ENCODE peak calls at places on chromosomes 5 and 9, in five cellular contexts. N, G, U, Z and Q are unnamed samples.
A peak's percentile ranks its signal among the peaks of the same experiment; 100 is the strongest.

GRCh38 chr9:29613773-29614172 is 2040.5 kb upstream of the C9orf72 start:
- DNase-seq in N (no peak), G (no peak), U (no peak), Z (no peak), Q (no peak)

GRCh38 chr9:117101003-117101402 is 313.9 kb downstream of the ASTN2 start:
- DNase-seq in N (no peak), G (no peak), U (no peak), Z (no peak), Q (no peak)

GRCh38 chr5:174755103-174755502 is 30.7 kb downstream of the MSX2 start:
- DNase-seq in N (no peak), G (no peak), U (no peak), Z (no peak), Q (no peak)

GRCh38 chr5:109844148-109844547 is 154.4 kb downstream of the MAN2A1 start:
- DNase-seq in N (no peak), G (no peak), U (no peak), Z (no peak), Q (no peak)

GRCh38 chr9:14895806-14896205 is 14.4 kb downstream of the FREM1 start:
- DNase-seq in N (no peak), G (no peak), U (no peak), Z (no peak), Q (no peak)

GRCh38 chr9:134949681-134950403 is 32.1 kb upstream of the FCN1 start:
- DNase-seq in N (peak; percentile 46), G (no peak), U (no peak), Z (no peak), Q (no peak)

GRCh38 chr5:42268630-42269029 is 154.6 kb upstream of the GHR start:
- DNase-seq in N (no peak), G (no peak), U (no peak), Z (no peak), Q (no peak)

GRCh38 chr9:10649076-10649475 is 36.3 kb upstream of the PTPRD start:
- DNase-seq in N (no peak), G (no peak), U (no peak), Z (no peak), Q (no peak)

GRCh38 chr5:158433634-158434033 is 574.7 kb upstream of the CLINT1 start:
- DNase-seq in N (no peak), G (no peak), U (no peak), Z (no peak), Q (peak; percentile 85)

GRCh38 chr9:116687762-116688160 is 656 bp downstream of the TRIM32 start:
- DNase-seq in N (no peak), G (no peak), U (no peak), Z (no peak), Q (no peak)

GRCh38 chr9:104091028-104091590 is 3.0 kb upstream of the SMC2 start:
- DNase-seq in N (no peak), G (no peak), U (no peak), Z (no peak), Q (no peak)

GRCh38 chr9:81984911-81985310 is 3.7 kb upstream of the SPATA31D1 start:
- DNase-seq in N (no peak), G (no peak), U (no peak), Z (no peak), Q (no peak)

GRCh38 chr5:160030631-160031377 is 21.9 kb downstream of the TTC1 start:
- DNase-seq in N (no peak), G (no peak), U (no peak), Z (no peak), Q (no peak)

GRCh38 chr9:78003730-78004129 is 27.9 kb downstream of the GNAQ start:
- DNase-seq in N (no peak), G (no peak), U (no peak), Z (no peak), Q (no peak)

GRCh38 chr5:176647870-176648466 is 684 bp downstream of the TSPAN17 start:
- DNase-seq in N (peak; percentile 80), G (no peak), U (peak; percentile 38), Z (peak; percentile 79), Q (no peak)

GRCh38 chr5:177569894-177570293 is 15.5 kb upstream of the FAM193B start:
- DNase-seq in N (no peak), G (no peak), U (no peak), Z (no peak), Q (no peak)

GRCh38 chr5:124742983-124743533 is 3.4 kb downstream of the ZNF608 start:
- DNase-seq in N (peak; percentile 73), G (no peak), U (peak; percentile 61), Z (no peak), Q (no peak)

GRCh38 chr5:474826-475661 is 32.1 kb downstream of the EXOC3 start:
- DNase-seq in N (peak; percentile 69), G (no peak), U (no peak), Z (no peak), Q (no peak)

GRCh38 chr5:63247651-63248050 is 669.0 kb downstream of the LRRC70 start:
- DNase-seq in N (no peak), G (no peak), U (no peak), Z (no peak), Q (no peak)

GRCh38 chr5:107401470-107402085 is 269.2 kb downstream of the EFNA5 start:
- DNase-seq in N (no peak), G (no peak), U (no peak), Z (no peak), Q (no peak)

GRCh38 chr5:6551287-6551954 is 81.4 kb downstream of the NSUN2 start:
- DNase-seq in N (no peak), G (no peak), U (no peak), Z (no peak), Q (peak; percentile 90)

GRCh38 chr5:99544326-99544725 is 615.5 kb upstream of the CHD1 start:
- DNase-seq in N (no peak), G (no peak), U (no peak), Z (no peak), Q (no peak)

GRCh38 chr5:144013816-144014215 is 156.6 kb downstream of the YIPF5 start:
- DNase-seq in N (no peak), G (no peak), U (no peak), Z (no peak), Q (no peak)

GRCh38 chr5:179258001-179258921 is 87.0 kb downstream of the ADAMTS2 start:
- DNase-seq in N (peak; percentile 62), G (no peak), U (no peak), Z (peak; percentile 17), Q (no peak)

GRCh38 chr9:121609845-121610637 is 41.4 kb upstream of the DAB2IP start:
- DNase-seq in N (peak; percentile 88), G (no peak), U (peak; percentile 29), Z (peak; percentile 66), Q (no peak)

GRCh38 chr5:79806741-79807140 is 117.1 kb downstream of the CMYA5 start:
- DNase-seq in N (no peak), G (no peak), U (no peak), Z (no peak), Q (peak; percentile 31)

GRCh38 chr9:34253460-34253837 is 74.6 kb downstream of the UBAP1 start:
- DNase-seq in N (peak; percentile 77), G (no peak), U (no peak), Z (no peak), Q (no peak)

GRCh38 chr5:66710557-66710956 is 114.4 kb downstream of the MAST4 start:
- DNase-seq in N (no peak), G (no peak), U (no peak), Z (no peak), Q (no peak)

GRCh38 chr5:44002381-44002901 is 386.8 kb downstream of the FGF10 start:
- DNase-seq in N (no peak), G (no peak), U (no peak), Z (peak; percentile 74), Q (no peak)

GRCh38 chr5:83227611-83228010 is 150.3 kb downstream of the XRCC4 start:
- DNase-seq in N (no peak), G (no peak), U (no peak), Z (no peak), Q (no peak)

GRCh38 chr5:56244676-56245075 is 11.5 kb upstream of the ANKRD55 start:
- DNase-seq in N (no peak), G (no peak), U (no peak), Z (no peak), Q (no peak)

GRCh38 chr5:116441223-116441622 is 133.4 kb downstream of the SEMA6A start:
- DNase-seq in N (no peak), G (no peak), U (no peak), Z (no peak), Q (no peak)
- TF ChIP-seq POLR2AphosphoS5 in N (no peak), G (no peak), U (no peak), Z (no peak), Q (no peak)

GRCh38 chr9:93156475-93157008 is 22.5 kb upstream of the NINJ1 start:
- DNase-seq in N (no peak), G (peak; percentile 48), U (no peak), Z (no peak), Q (no peak)
- TF ChIP-seq POLR2AphosphoS5 in N (no peak), G (no peak), U (no peak), Z (no peak), Q (no peak)

DNA sequence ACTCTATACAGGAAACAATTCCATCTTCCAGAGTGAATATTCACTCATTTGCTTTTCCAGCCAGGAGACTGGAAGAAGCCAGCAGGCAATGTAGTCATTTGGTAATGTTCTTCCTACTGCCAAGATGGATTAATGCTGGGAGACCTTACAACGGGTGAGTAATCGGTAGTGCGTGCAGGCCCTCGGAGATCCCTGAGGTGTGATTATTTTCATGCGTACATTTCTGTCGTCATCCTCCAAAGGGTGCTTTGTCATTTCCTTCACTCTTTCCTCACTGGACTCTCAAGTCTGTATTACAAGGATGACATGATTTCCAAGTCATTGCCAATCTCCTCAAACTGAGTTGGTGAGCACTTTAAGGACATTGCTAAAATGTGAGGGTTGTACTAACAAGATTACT is 263.5 kb downstream of the CWC27 start:
- DNase-seq in N (no peak), G (no peak), U (peak; percentile 44), Z (no peak), Q (no peak)
- TF ChIP-seq POLR2AphosphoS5 in N (no peak), G (no peak), U (no peak), Z (no peak), Q (no peak)

GRCh38 chr9:101478906-101479305 is 43.3 kb upstream of the ALDOB start:
- DNase-seq in N (no peak), G (no peak), U (no peak), Z (no peak), Q (no peak)
- TF ChIP-seq POLR2AphosphoS5 in N (no peak), G (no peak), U (no peak), Z (no peak), Q (no peak)